ENCODE peak calls at places on chromosomes 4 and X, in five cellular contexts. One of them, this sample, is unnamed.

GRCh38 chr4:149749769-149750168 is 65.9 kb downstream of the IQCM start:
- DNase-seq in fibroblast of lung: no peak
- DNase-seq in SK-N-SH: no peak
- DNase-seq in cardiac muscle cell: no peak
- DNase-seq in A673: no peak
- DNase-seq in this sample: no peak

GRCh38 chr4:22897520-22898108 is 204.9 kb downstream of the GBA3 start:
- DNase-seq in fibroblast of lung: peak; percentile 9
- DNase-seq in SK-N-SH: peak; percentile 30
- DNase-seq in cardiac muscle cell: peak; percentile 33
- DNase-seq in A673: peak; percentile 28
- DNase-seq in this sample: peak; percentile 39

GRCh38 chrX:134533952-134534351 is 74.0 kb downstream of the HPRT1 start:
- DNase-seq in fibroblast of lung: no peak
- DNase-seq in SK-N-SH: no peak
- DNase-seq in cardiac muscle cell: peak; percentile 35
- DNase-seq in A673: no peak
- DNase-seq in this sample: no peak

GRCh38 chr4:56681158-56681848 is at the start of gene HOPX:
- DNase-seq in fibroblast of lung: peak; percentile 56
- DNase-seq in SK-N-SH: no peak
- DNase-seq in cardiac muscle cell: peak; percentile 67
- DNase-seq in A673: no peak
- DNase-seq in this sample: no peak

GRCh38 chr4:763922-764321 is 58.3 kb downstream of the PCGF3 start:
- DNase-seq in fibroblast of lung: no peak
- DNase-seq in SK-N-SH: no peak
- DNase-seq in cardiac muscle cell: no peak
- DNase-seq in A673: no peak
- DNase-seq in this sample: no peak

GRCh38 chr4:126827669-126828068 is 805.1 kb upstream of the INTU start:
- DNase-seq in fibroblast of lung: no peak
- DNase-seq in SK-N-SH: no peak
- DNase-seq in cardiac muscle cell: no peak
- DNase-seq in A673: no peak
- DNase-seq in this sample: no peak

GRCh38 chr4:188976644-188977115 is 837.4 kb downstream of the TRIML1 start:
- DNase-seq in fibroblast of lung: peak; percentile 76
- DNase-seq in SK-N-SH: no peak
- DNase-seq in cardiac muscle cell: no peak
- DNase-seq in A673: peak; percentile 64
- DNase-seq in this sample: peak; percentile 87

GRCh38 chrX:40117715-40118285 is 20.0 kb upstream of the BCOR start:
- DNase-seq in fibroblast of lung: no peak
- DNase-seq in SK-N-SH: no peak
- DNase-seq in cardiac muscle cell: no peak
- DNase-seq in A673: no peak
- DNase-seq in this sample: no peak

GRCh38 chr4:137474711-137475301 is 57.5 kb downstream of the PCDH18 start:
- DNase-seq in fibroblast of lung: peak; percentile 48
- DNase-seq in SK-N-SH: peak; percentile 62
- DNase-seq in cardiac muscle cell: peak; percentile 87
- DNase-seq in A673: peak; percentile 17
- DNase-seq in this sample: no peak

GRCh38 chrX:93259029-93259428 is 414.3 kb downstream of the NAP1L3 start:
- DNase-seq in fibroblast of lung: no peak
- DNase-seq in SK-N-SH: no peak
- DNase-seq in cardiac muscle cell: no peak
- DNase-seq in A673: no peak
- DNase-seq in this sample: no peak

GRCh38 chr4:175561691-175562090 is 250.4 kb downstream of the GPM6A start:
- DNase-seq in fibroblast of lung: no peak
- DNase-seq in SK-N-SH: no peak
- DNase-seq in cardiac muscle cell: no peak
- DNase-seq in A673: no peak
- DNase-seq in this sample: no peak

GRCh38 chrX:41377624-41378023 is 43.7 kb downstream of the DDX3X start:
- DNase-seq in fibroblast of lung: peak; percentile 25
- DNase-seq in SK-N-SH: no peak
- DNase-seq in cardiac muscle cell: no peak
- DNase-seq in A673: no peak
- DNase-seq in this sample: no peak

GRCh38 chr4:1489639-1489995 is 83.4 kb upstream of the NKX1-1 start:
- DNase-seq in fibroblast of lung: no peak
- DNase-seq in SK-N-SH: no peak
- DNase-seq in cardiac muscle cell: no peak
- DNase-seq in A673: no peak
- DNase-seq in this sample: no peak

GRCh38 chrX:9897761-9898161 is 69.4 kb upstream of the CLDN34 start:
- DNase-seq in fibroblast of lung: peak; percentile 97
- DNase-seq in SK-N-SH: no peak
- DNase-seq in cardiac muscle cell: peak; percentile 80
- DNase-seq in A673: no peak
- DNase-seq in this sample: no peak

GRCh38 chrX:154142950-154143745 is 895 bp upstream of the OPN1LW start:
- DNase-seq in fibroblast of lung: no peak
- DNase-seq in SK-N-SH: no peak
- DNase-seq in cardiac muscle cell: no peak
- DNase-seq in A673: no peak
- DNase-seq in this sample: no peak

DNA sequence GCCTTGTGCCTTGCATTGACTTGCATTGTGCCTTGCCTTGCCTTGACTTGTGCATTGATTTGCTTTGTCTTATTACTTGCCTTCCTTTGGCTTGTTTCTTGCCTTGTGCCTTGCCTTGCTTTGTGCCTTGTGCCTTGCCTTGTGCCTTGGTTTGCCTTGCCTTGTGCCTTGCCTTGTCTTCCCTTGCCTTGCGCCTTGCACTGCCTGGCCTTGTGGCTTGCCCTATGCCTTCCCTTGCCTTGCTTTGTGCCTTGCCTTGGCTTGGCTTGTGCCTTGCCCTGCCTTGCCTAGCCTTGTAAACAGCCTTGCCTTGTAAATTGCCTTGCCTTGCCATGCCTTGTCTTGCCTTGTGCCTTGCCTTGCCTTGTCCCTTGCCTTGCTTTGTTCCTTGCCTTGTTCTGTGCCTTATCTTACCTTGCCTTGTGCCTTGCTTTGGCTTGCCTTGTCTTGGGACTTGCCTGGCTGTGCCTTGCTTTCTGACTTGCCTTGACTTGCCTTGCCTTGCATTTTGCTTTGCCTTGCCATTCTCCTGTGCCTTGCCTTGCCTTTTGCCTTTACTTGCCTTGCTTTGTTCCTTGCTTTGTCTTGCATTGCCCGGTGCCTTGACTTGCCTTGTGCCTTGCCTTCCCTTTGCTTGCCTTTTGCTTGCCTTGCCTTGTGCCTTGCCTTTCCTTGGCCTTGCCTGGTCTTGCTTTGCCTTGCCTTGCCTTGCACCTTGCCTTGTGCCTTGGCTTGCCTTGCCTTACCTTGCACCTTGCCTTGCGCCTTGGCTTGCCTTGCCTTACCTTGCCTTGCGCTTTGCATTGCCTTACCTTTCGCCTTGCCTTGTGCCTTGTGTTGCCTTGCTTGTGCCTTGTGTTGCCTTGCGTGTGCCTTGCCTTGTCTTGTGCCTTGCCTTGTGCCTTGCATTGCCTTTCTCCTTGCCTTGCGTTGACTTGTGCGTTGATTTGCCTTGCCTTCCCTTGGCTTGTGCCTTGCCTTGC is 97.5 kb downstream of the TAB3 start:
- DNase-seq in fibroblast of lung: no peak
- DNase-seq in SK-N-SH: no peak
- DNase-seq in cardiac muscle cell: no peak
- DNase-seq in A673: no peak
- DNase-seq in this sample: no peak
- H3K9me3 ChIP-seq in fibroblast of lung: no peaks in the 10 kb centered on the region
- H3K9me3 ChIP-seq in SK-N-SH: no peaks in the 10 kb centered on the region
- H3K9me3 ChIP-seq in cardiac muscle cell: no peaks in the 10 kb centered on the region
- H3K9me3 ChIP-seq in A673: no peaks in the 10 kb centered on the region
- H3K9me3 ChIP-seq in this sample: no peaks in the 10 kb centered on the region

GRCh38 chr4:83040269-83040668 is 5.3 kb downstream of the COPS4 start:
- DNase-seq in fibroblast of lung: no peak
- DNase-seq in SK-N-SH: no peak
- DNase-seq in cardiac muscle cell: no peak
- DNase-seq in A673: no peak
- DNase-seq in this sample: peak; percentile 7
- TF ChIP-seq CTCF in fibroblast of lung: peak; percentile 1
- TF ChIP-seq CTCF in SK-N-SH: no peak
- TF ChIP-seq CTCF in cardiac muscle cell: no peak
- TF ChIP-seq CTCF in A673: no peak
- TF ChIP-seq CTCF in this sample: no peak

GRCh38 chr4:12016729-12017128 is 588.0 kb upstream of the HS3ST1 start:
- DNase-seq in fibroblast of lung: no peak
- DNase-seq in SK-N-SH: no peak
- DNase-seq in cardiac muscle cell: no peak
- DNase-seq in A673: no peak
- DNase-seq in this sample: no peak

GRCh38 chr4:12022409-12022808 is 593.7 kb upstream of the HS3ST1 start:
- DNase-seq in fibroblast of lung: no peak
- DNase-seq in SK-N-SH: no peak
- DNase-seq in cardiac muscle cell: no peak
- DNase-seq in A673: no peak
- DNase-seq in this sample: no peak
- H3K9me3 ChIP-seq in fibroblast of lung: no peaks in the 10 kb centered on the region
- H3K9me3 ChIP-seq in SK-N-SH: peaks cover 3% of the 10 kb centered on the region
- H3K9me3 ChIP-seq in cardiac muscle cell: no peaks in the 10 kb centered on the region
- H3K9me3 ChIP-seq in A673: peaks cover 21% of the 10 kb centered on the region
- H3K9me3 ChIP-seq in this sample: no peaks in the 10 kb centered on the region

DNA sequence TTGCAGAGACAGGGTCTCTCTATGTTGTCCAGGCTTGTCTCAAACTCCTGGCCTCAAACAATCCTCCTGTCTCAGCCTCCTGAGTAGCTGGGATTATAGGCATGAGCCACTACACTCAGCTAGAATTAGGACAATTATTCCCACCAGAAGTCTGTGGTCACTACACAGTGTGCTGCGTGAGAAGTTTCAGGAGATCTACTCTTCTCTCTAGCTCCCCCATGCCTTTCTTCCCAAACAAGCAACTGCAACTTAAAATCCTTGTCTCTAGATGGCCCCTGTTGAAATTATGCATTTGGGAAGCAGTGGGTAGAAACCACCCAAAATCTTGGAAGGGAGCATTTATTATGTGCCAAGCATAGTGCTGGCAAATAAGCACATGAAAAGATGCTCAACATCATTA is 21.1 kb upstream of the MAP7D3 start:
- DNase-seq in fibroblast of lung: no peak
- DNase-seq in SK-N-SH: no peak
- DNase-seq in cardiac muscle cell: no peak
- DNase-seq in A673: peak; percentile 28
- DNase-seq in this sample: no peak
- TF ChIP-seq CTCF in fibroblast of lung: peak; percentile 16
- TF ChIP-seq CTCF in SK-N-SH: peak; percentile 13
- TF ChIP-seq CTCF in cardiac muscle cell: peak; percentile 25
- TF ChIP-seq CTCF in A673: peak; percentile 36
- TF ChIP-seq CTCF in this sample: peak; percentile 25

This sample was measured in neural progenitor cell.